ENCODE peak calls at places on chromosomes 16 and 17, in five cellular contexts. Y is H1, O is endothelial cell of umbilical vein, U is K562, R is HepG2. G is an unnamed sample.

GRCh38 chr16:89200124-89200849 is at the start of gene SLC22A31:
- DNase-seq in Y (no peak), U (no peak), R (peak; percentile 70), O (no peak), G (no peak)

GRCh38 chr17:66540131-66540781 is 237.8 kb downstream of the PRKCA start:
- DNase-seq in O (no peak), Y (no peak), U (no peak), R (peak; percentile 72), G (no peak)

GRCh38 chr17:7296189-7296861 is 1.9 kb upstream of the YBX2 start:
- DNase-seq in R (peak; percentile 56), U (peak; percentile 74), O (peak; percentile 74), Y (no peak), G (peak; percentile 86)

GRCh38 chr16:35176449-35176848 is 1717.0 kb downstream of the TP53TG3F start:
- DNase-seq in O (no peak), U (no peak), Y (no peak), R (no peak), G (no peak)

GRCh38 chr17:2842464-2842863 is 46.2 kb downstream of the RAP1GAP2 start:
- DNase-seq in Y (no peak), O (no peak), U (no peak), R (no peak), G (no peak)

GRCh38 chr16:88116121-88116900 is 165.1 kb downstream of the BANP start:
- DNase-seq in Y (no peak), R (no peak), O (no peak), U (no peak), G (no peak)

GRCh38 chr17:49581645-49581992 is 5.9 kb downstream of the NXPH3 start:
- DNase-seq in R (no peak), O (no peak), U (no peak), Y (no peak), G (no peak)

GRCh38 chr17:18992454-18993130 is 12.0 kb downstream of the FAM83G start:
- DNase-seq in O (no peak), U (no peak), R (no peak), Y (no peak), G (no peak)

GRCh38 chr16:66254106-66254505 is 112.4 kb upstream of the CDH5 start:
- DNase-seq in U (no peak), O (no peak), Y (no peak), R (no peak), G (no peak)

GRCh38 chr16:83589576-83589975 is 218.2 kb upstream of the HSBP1 start:
- DNase-seq in O (no peak), Y (no peak), R (no peak), U (no peak), G (no peak)

GRCh38 chr17:6530324-6530920 is 25.9 kb downstream of the PITPNM3 start:
- DNase-seq in O (no peak), R (no peak), U (no peak), Y (no peak), G (no peak)

GRCh38 chr17:47698749-47699535 is 5.0 kb downstream of the TBKBP1 start:
- DNase-seq in O (peak; percentile 39), R (no peak), Y (no peak), U (peak; percentile 90), G (peak; percentile 97)

GRCh38 chr17:71224824-71225575 is 895.8 kb upstream of the SOX9 start:
- DNase-seq in O (no peak), R (no peak), U (no peak), Y (no peak), G (no peak)

GRCh38 chr16:28609631-28610594 is at the start of gene SULT1A1:
- DNase-seq in R (peak; percentile 93), U (peak; percentile 66), Y (no peak), O (no peak), G (no peak)

GRCh38 chr16:88619859-88620655 is 18.3 kb upstream of the IL17C start:
- DNase-seq in U (no peak), Y (no peak), O (no peak), R (no peak), G (no peak)

GRCh38 chr16:57689772-57690558 is 4.6 kb upstream of the DRC7 start:
- DNase-seq in Y (no peak), O (peak; percentile 14), U (peak; percentile 91), R (no peak), G (no peak)

GRCh38 chr16:86085161-86085611 is 186.2 kb downstream of the IRF8 start:
- DNase-seq in Y (no peak), U (no peak), R (no peak), O (no peak), G (no peak)

GRCh38 chr16:48636521-48636920 is 26.5 kb upstream of the N4BP1 start:
- DNase-seq in Y (no peak), U (no peak), R (no peak), O (no peak), G (no peak)

GRCh38 chr17:61656721-61657217 is 65.8 kb upstream of the NACA2 start:
- DNase-seq in O (peak; percentile 7), R (no peak), Y (no peak), U (no peak), G (no peak)

GRCh38 chr17:56850591-56850990 is 16.6 kb downstream of the DGKE start:
- DNase-seq in O (no peak), U (no peak), Y (no peak), R (no peak), G (no peak)

GRCh38 chr17:82121660-82122629 is 23.9 kb upstream of the FASN start:
- DNase-seq in U (no peak), O (no peak), Y (no peak), R (no peak), G (no peak)

GRCh38 chr17:58172369-58173071 is 5.7 kb downstream of the OR4D2 start:
- DNase-seq in Y (no peak), O (no peak), U (peak; percentile 41), R (peak; percentile 62), G (peak; percentile 75)
- TF ChIP-seq JUN in Y (no peak), O (no peak), U (no peak), R (no peak), G (no peak)

GRCh38 chr17:75524971-75525805 is at the start of gene LLGL2:
- DNase-seq in Y (no peak), O (peak; percentile 44), U (peak; percentile 99), R (peak; percentile 83), G (peak; percentile 93)
- TF ChIP-seq POLR2A in Y (peak; percentile 65), O (no peak), U (peak; percentile 53), R (no peak), G (peak; percentile 40)

GRCh38 chr17:9241371-9241712 is 220.0 kb downstream of the NTN1 start:
- DNase-seq in O (no peak), Y (no peak), R (no peak), U (no peak), G (no peak)

GRCh38 chr17:9242497-9242881 is 221.2 kb downstream of the NTN1 start:
- DNase-seq in U (no peak), O (no peak), Y (no peak), R (no peak), G (no peak)

GRCh38 chr17:9240659-9241370 is 219.5 kb downstream of the NTN1 start:
- DNase-seq in Y (peak; percentile 25), O (peak; percentile 39), R (peak; percentile 35), U (peak; percentile 17), G (peak; percentile 36)

GRCh38 chr17:9242983-9243382 is 221.7 kb downstream of the NTN1 start:
- DNase-seq in O (no peak), U (no peak), Y (no peak), R (no peak), G (no peak)

DNA sequence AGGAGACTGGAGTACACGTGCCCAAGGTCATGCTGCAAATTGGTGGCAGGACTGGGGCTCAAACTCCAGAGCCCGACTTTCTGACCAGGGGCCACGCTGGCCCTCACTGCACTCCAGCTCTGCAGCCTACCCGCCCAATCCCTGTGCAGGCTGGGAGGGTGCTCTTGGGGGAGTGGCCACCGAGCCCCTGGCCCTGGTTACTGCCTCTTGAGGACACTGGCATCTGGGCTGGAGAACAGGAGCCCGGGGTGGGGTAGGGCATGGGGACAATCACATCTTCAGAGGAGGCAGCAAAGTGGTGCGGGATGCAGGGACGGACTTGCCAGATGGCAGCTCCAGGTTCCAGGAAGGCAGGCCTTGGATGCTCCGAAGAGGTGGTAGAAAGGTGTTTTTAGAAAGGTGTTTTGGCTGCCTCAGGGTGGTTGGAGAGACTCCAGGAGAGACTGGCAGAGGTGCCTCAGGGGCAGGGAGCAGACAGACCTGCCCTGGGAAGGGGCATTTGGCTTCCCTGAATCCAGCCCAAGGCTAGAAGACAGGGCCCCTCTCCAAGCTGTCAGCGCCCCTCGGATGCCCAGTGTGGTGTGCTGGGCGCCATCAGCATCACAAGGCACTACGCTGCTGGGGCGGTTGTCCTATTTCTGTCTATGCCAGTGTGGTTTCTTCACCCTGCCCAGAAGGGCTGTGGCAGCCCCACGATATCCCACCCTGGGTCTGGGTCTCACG is 220.6 kb downstream of the NTN1 start:
- DNase-seq in U (no peak), Y (no peak), R (no peak), O (no peak), G (no peak)
- TF ChIP-seq JUN in U (no peak), Y (no peak), R (no peak), O (no peak), G (no peak)

GRCh38 chr17:75774988-75775668 is 9.5 kb upstream of the UNK start:
- DNase-seq in O (no peak), U (no peak), Y (no peak), R (no peak), G (no peak)

GRCh38 chr17:75771334-75772281 is 6.6 kb upstream of the GALK1 start:
- DNase-seq in Y (no peak), R (peak; percentile 56), O (no peak), U (no peak), G (no peak)

GRCh38 chr17:75773121-75773807 is 8.3 kb upstream of the GALK1 start:
- DNase-seq in O (no peak), R (no peak), Y (no peak), U (no peak), G (no peak)

GRCh38 chr17:75774471-75774987 is 9.5 kb upstream of the GALK1 start:
- DNase-seq in Y (no peak), R (no peak), O (no peak), U (no peak), G (no peak)

DNA sequence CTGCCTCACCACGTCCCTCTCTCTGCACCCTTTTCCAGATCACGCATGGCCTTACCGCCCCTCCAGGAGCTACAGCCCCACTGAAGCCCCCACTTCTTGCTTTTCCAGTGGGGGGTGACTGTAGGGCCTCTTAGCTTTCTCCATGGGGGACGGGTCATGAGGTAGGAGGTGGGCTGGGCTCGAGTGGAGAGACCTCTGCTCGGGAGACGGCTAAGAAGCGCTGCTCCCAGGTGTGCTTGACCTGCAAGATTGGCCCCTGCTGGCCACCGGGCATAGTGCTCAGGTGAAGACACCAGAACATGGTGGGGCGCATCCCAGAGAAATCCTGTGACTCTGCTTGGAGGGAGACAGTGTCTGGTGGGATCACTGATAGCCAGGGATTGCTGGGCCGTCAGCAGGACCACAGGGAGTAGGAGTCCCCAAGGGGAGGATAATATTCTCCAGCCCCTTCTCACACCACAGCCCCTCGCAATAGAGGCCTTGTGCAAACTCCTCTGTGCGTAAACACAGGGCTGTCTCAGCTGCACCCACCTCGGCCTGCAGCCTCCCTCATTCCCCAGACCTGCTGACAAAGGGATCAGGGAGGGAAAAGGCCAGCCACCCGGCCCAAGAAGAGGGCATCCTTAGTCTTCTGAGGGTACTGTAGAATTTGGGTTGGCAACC is 8.9 kb upstream of the GALK1 start:
- DNase-seq in R (no peak), O (no peak), Y (no peak), U (no peak), G (no peak)
- TF ChIP-seq POLR2A in R (no peak), O (no peak), Y (no peak), U (no peak), G (no peak)

G was measured in A549.